ENCODE peak calls at places on chromosome X, in four cellular contexts. G is breast epithelium; O is nephron progenitor cell; C is CD4-positive, alpha-beta T cell. V is an unnamed sample.

GRCh38 chrX:118325453-118325852 is 20.5 kb upstream of the WDR44 start:
- DNase-seq in G (no peak), O (no peak), C (no peak), V (no peak)

GRCh38 chrX:69307736-69308135 is 142.5 kb upstream of the PJA1 start:
- DNase-seq in G (no peak), O (peak), C (no peak), V (no peak)

GRCh38 chrX:71542411-71542810 is 9.5 kb downstream of the OGT start:
- DNase-seq in G (no peak), O (no peak), C (no peak), V (no peak)

GRCh38 chrX:32597777-32598176 is 613.6 kb downstream of the DMD start:
- DNase-seq in G (no peak), O (no peak), C (no peak), V (no peak)

GRCh38 chrX:48649109-48649508 is 34.5 kb upstream of the WAS start:
- DNase-seq in G (no peak), O (no peak), C (no peak), V (no peak)

GRCh38 chrX:109793191-109793590 is 60.1 kb upstream of the ACSL4 start:
- DNase-seq in G (no peak), O (no peak), C (no peak), V (no peak)

GRCh38 chrX:72169008-72169728 is 12.4 kb upstream of the PIN4 start:
- DNase-seq in G (no peak), O (no peak), C (peak), V (no peak)

GRCh38 chrX:153971632-153972367 is at the start of gene HCFC1:
- DNase-seq in G (peak), O (peak), C (peak), V (peak)

GRCh38 chrX:115960440-115961084 is 210.0 kb upstream of the AGTR2 start:
- DNase-seq in G (no peak), O (no peak), C (no peak), V (no peak)

GRCh38 chrX:153708415-153708814 is 15.8 kb downstream of the BCAP31 start:
- DNase-seq in G (peak), O (peak), C (no peak), V (no peak)

GRCh38 chrX:5857232-5857631 is 371.4 kb downstream of the NLGN4X start:
- DNase-seq in G (no peak), O (no peak), C (no peak), V (no peak)

GRCh38 chrX:134679226-134679625 is 21.0 kb upstream of the PLAC1 start:
- DNase-seq in G (no peak), O (no peak), C (no peak), V (no peak)

GRCh38 chrX:135521405-135522131 is 1.1 kb downstream of the INTS6L start:
- DNase-seq in G (peak), O (peak), C (peak), V (no peak)

GRCh38 chrX:14630724-14631123 is 101.4 kb downstream of the GLRA2 start:
- DNase-seq in G (no peak), O (peak), C (no peak), V (no peak)

GRCh38 chrX:47749185-47749967 is 87.3 kb upstream of the ZNF81 start:
- DNase-seq in G (no peak), O (no peak), C (no peak), V (no peak)

GRCh38 chrX:72358313-72358712 is 52.6 kb upstream of the CITED1 start:
- DNase-seq in G (no peak), O (no peak), C (no peak), V (no peak)

GRCh38 chrX:129522184-129523059 is 868 bp downstream of the SMARCA1 start:
- DNase-seq in G (no peak), O (peak), C (no peak), V (no peak)

GRCh38 chrX:153474718-153475117 is 4.3 kb upstream of the HAUS7 start:
- DNase-seq in G (peak), O (peak), C (peak), V (no peak)

GRCh38 chrX:131617182-131617581 is 73.3 kb downstream of the OR13H1 start:
- DNase-seq in G (no peak), O (no peak), C (no peak), V (no peak)

GRCh38 chrX:74500555-74500954 is 79.3 kb downstream of the SLC16A2 start:
- DNase-seq in G (no peak), O (no peak), C (no peak), V (no peak)

GRCh38 chrX:74510401-74510800 is 89.1 kb downstream of the SLC16A2 start:
- DNase-seq in G (no peak), O (no peak), C (no peak), V (no peak)

GRCh38 chrX:74506310-74507115 is 85.2 kb downstream of the SLC16A2 start:
- DNase-seq in G (no peak), O (no peak), C (no peak), V (no peak)

GRCh38 chrX:74509989-74510388 is 88.7 kb downstream of the SLC16A2 start:
- DNase-seq in G (no peak), O (no peak), C (no peak), V (no peak)

GRCh38 chrX:74505437-74505836 is 84.1 kb downstream of the SLC16A2 start:
- DNase-seq in G (no peak), O (peak), C (no peak), V (no peak)
- TF ChIP-seq CTCF in G (no peak), O (no peak), C (no peak), V (no peak)

DNA sequence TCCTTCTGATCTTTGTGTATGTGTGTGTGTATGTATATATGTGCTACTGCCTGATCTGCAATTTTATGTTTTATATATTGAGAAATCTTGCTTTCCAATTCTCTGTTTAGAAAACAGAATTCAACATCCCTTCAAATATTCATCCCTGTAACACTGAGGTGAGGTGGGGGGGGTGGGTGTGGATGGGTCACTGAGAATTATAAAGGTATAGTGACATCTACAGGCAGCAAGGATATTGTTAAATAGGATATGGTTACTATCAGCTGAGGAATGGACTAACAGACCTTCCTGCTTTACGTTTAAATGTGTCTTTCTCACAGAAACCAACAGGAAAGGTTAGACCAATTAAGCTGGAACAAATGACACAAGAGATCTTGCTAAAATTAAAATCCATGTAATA is 19.0 kb upstream of the MAGEB2 start:
- DNase-seq in G (no peak), O (no peak), C (no peak), V (no peak)
- TF ChIP-seq CTCF in G (no peak), O (peak), C (no peak), V (no peak)

GRCh38 chrX:111431007-111431406 is 19.0 kb upstream of the DCX start:
- DNase-seq in G (no peak), O (no peak), C (no peak), V (no peak)
- TF ChIP-seq CTCF in G (no peak), O (no peak), C (no peak), V (no peak)

GRCh38 chrX:29707088-29707487 is 508.3 kb upstream of the MAGEB2 start:
- DNase-seq in G (no peak), O (no peak), C (no peak), V (no peak)
- TF ChIP-seq CTCF in G (no peak), O (peak), C (no peak), V (no peak)

GRCh38 chrX:100654256-100654655 is 10.3 kb downstream of the SRPX2 start:
- DNase-seq in G (no peak), O (no peak), C (no peak), V (no peak)
- TF ChIP-seq CTCF in G (no peak), O (no peak), C (no peak), V (no peak)

GRCh38 chrX:139559383-139560042 is 29.0 kb downstream of the F9 start:
- DNase-seq in G (no peak), O (peak), C (no peak), V (no peak)
- TF ChIP-seq CTCF in G (no peak), O (peak), C (no peak), V (no peak)

GRCh38 chrX:23821847-23822246 is 38.9 kb downstream of the SAT1 start:
- DNase-seq in G (no peak), O (no peak), C (no peak), V (no peak)

GRCh38 chrX:23822397-23822796 is 39.4 kb downstream of the SAT1 start:
- DNase-seq in G (no peak), O (no peak), C (no peak), V (no peak)

GRCh38 chrX:23819385-23820234 is 36.6 kb downstream of the SAT1 start:
- DNase-seq in G (no peak), O (no peak), C (no peak), V (no peak)

GRCh38 chrX:23817979-23818336 is 35.0 kb downstream of the SAT1 start:
- DNase-seq in G (no peak), O (no peak), C (no peak), V (no peak)

DNA sequence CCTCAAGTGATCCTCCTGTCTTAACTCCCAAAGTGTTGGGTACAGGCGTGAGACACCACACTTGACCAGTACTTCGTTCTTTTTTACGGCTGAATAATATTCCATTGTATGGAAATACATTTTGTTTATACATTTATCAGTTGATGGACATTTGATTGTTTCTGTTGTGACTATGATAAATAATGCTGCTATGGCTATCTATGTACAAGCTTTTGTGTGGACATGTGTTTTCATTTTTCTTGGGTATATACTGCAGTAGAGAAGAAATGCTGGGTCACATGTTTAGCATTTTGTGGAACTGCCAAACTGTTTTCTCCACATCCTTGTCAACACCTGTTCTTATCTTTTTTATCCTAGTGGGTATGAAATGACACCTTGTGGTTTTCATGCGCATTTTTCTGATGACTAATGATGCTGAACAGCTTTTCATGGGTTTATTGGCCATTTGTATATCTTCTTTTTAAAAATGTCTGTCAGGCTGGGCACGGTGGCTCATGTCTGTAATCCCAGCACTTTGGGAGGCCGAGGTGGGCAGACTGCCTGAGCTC is 37.3 kb downstream of the SAT1 start:
- DNase-seq in G (no peak), O (no peak), C (no peak), V (no peak)
- TF ChIP-seq CTCF in G (no peak), O (no peak), C (no peak), V (no peak)

DNA sequence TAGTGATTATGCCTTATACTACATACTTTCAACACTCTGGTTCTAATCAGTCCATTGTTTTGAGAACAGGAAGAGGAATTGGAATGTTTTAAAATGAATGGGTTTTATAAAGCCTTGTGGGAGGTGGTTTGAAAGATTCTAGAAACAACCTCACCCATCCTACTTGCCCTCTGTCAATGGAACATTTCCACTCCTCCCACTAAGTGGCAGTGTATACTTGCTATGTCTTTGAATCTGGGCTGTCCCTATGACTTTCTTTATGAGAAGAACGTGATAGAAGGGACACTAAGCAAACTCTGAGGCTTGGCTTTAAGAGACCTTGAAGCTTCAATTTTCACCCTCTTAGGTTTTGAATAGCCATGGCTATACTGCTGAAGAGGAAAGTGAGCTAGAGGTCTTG is 611.2 kb downstream of the PPP4R3C start:
- DNase-seq in G (no peak), O (no peak), C (no peak), V (no peak)
- TF ChIP-seq CTCF in G (no peak), O (peak), C (no peak), V (no peak)